ENCODE peak calls at places on chromosomes 7 and 10, in six cellular contexts. R, Z, M, U, B and T are unnamed samples.

GRCh38 chr10:71940752-71941151 is 23.4 kb upstream of the CHST3 start:
- DNase-seq in R (no peak), Z (no peak), M (no peak), U (no peak), B (no peak), T (no peak)

GRCh38 chr10:123140983-123141390 is 5.2 kb downstream of the HMX3 start:
- DNase-seq in R (no peak), Z (no peak), M (no peak), U (no peak), B (no peak), T (no peak)

GRCh38 chr10:8254350-8254749 is 199.9 kb downstream of the GATA3 start:
- DNase-seq in R (no peak), Z (no peak), M (no peak), U (no peak), B (no peak), T (no peak)

GRCh38 chr10:79188154-79188763 is 119.5 kb downstream of the ZMIZ1 start:
- DNase-seq in R (no peak), Z (peak), M (no peak), U (no peak), B (no peak), T (peak)

GRCh38 chr7:131546583-131547111 is 9.8 kb downstream of the PODXL start:
- DNase-seq in R (no peak), Z (no peak), M (peak), U (no peak), B (peak), T (no peak)

GRCh38 chr10:54284526-54285193 is 516.4 kb downstream of the PCDH15 start:
- DNase-seq in R (no peak), Z (peak), M (no peak), U (no peak), B (no peak), T (no peak)

GRCh38 chr7:29243777-29244655 is 49.4 kb downstream of the CHN2 start:
- DNase-seq in R (no peak), Z (no peak), M (peak), U (no peak), B (no peak), T (no peak)

GRCh38 chr10:22338260-22338894 is 6.9 kb upstream of the SPAG6 start:
- DNase-seq in R (no peak), Z (no peak), M (no peak), U (no peak), B (no peak), T (no peak)

GRCh38 chr7:84536256-84536870 is 341.8 kb upstream of the SEMA3A start:
- DNase-seq in R (no peak), Z (no peak), M (no peak), U (no peak), B (no peak), T (no peak)

GRCh38 chr10:102775973-102776669 is 32.4 kb downstream of the WBP1L start:
- DNase-seq in R (no peak), Z (no peak), M (no peak), U (no peak), B (no peak), T (no peak)

GRCh38 chr7:2763607-2764006 is 75.6 kb downstream of the AMZ1 start:
- DNase-seq in R (no peak), Z (no peak), M (no peak), U (no peak), B (no peak), T (no peak)

GRCh38 chr7:87411186-87411585 is 64.3 kb downstream of the ABCB4 start:
- DNase-seq in R (no peak), Z (no peak), M (no peak), U (no peak), B (no peak), T (no peak)

GRCh38 chr7:127512587-127512986 is 72.8 kb downstream of the GCC1 start:
- DNase-seq in R (no peak), Z (no peak), M (no peak), U (no peak), B (no peak), T (no peak)

GRCh38 chr7:102012941-102013461 is 195.6 kb downstream of the CUX1 start:
- DNase-seq in R (no peak), Z (no peak), M (no peak), U (no peak), B (no peak), T (no peak)

GRCh38 chr7:17507717-17508116 is 209.3 kb downstream of the AHR start:
- DNase-seq in R (no peak), Z (no peak), M (no peak), U (no peak), B (no peak), T (peak)

GRCh38 chr7:33039905-33040292 is 22.7 kb downstream of the NT5C3A start:
- DNase-seq in R (no peak), Z (no peak), M (no peak), U (no peak), B (no peak), T (no peak)

GRCh38 chr7:38886265-38886664 is 22.7 kb downstream of the VPS41 start:
- DNase-seq in R (no peak), Z (no peak), M (no peak), U (no peak), B (no peak), T (no peak)

GRCh38 chr7:141974831-141975230 is 1.3 kb upstream of the TAS2R38 start:
- DNase-seq in R (no peak), Z (peak), M (no peak), U (peak), B (no peak), T (peak)

GRCh38 chr10:63042256-63042655 is 90.9 kb upstream of the NRBF2 start:
- DNase-seq in R (no peak), Z (no peak), M (no peak), U (no peak), B (no peak), T (no peak)

GRCh38 chr10:71472912-71473311 is 76.2 kb downstream of the CDH23 start:
- DNase-seq in R (no peak), Z (no peak), M (no peak), U (no peak), B (no peak), T (peak)